ENCODE peak calls at places on chromosomes 3 and 15, in nine cellular contexts. B is nucleus accumbens, U is iPS DF 19.7, R is RPMI8226, Z is IMR-90, I is germinal center, C is posterior vena cava, M is cardiac fibroblast, Q is GM18507. W is an unnamed sample.

GRCh38 chr3:177465243-177465642 is 268.0 kb upstream of the TBL1XR1 start:
- DNase-seq in B (no peak), U (no peak), R (no peak), Z (no peak), I (no peak), C (peak), M (no peak), Q (no peak), W (no peak)

GRCh38 chr15:58426501-58426900 is 5.3 kb upstream of the LIPC start:
- DNase-seq in B (no peak), U (no peak), R (no peak), Z (no peak), I (no peak), C (no peak), M (no peak), Q (no peak), W (no peak)

GRCh38 chr3:42012935-42013651 is 51.2 kb upstream of the ULK4 start:
- DNase-seq in B (peak), U (no peak), R (peak), Z (peak), I (peak), C (peak), M (peak), Q (peak), W (no peak)

GRCh38 chr3:15159501-15160136 is 46.4 kb upstream of the CAPN7 start:
- DNase-seq in B (no peak), U (no peak), R (no peak), Z (no peak), I (no peak), C (no peak), M (peak), Q (no peak), W (no peak)

GRCh38 chr3:58660998-58661397 is 5.6 kb downstream of the FAM3D start:
- DNase-seq in B (no peak), U (no peak), R (no peak), Z (no peak), I (no peak), C (no peak), M (no peak), Q (no peak), W (no peak)

GRCh38 chr3:66397745-66398144 is 103.1 kb downstream of the LRIG1 start:
- DNase-seq in B (no peak), U (no peak), R (no peak), Z (peak), I (no peak), C (no peak), M (peak), Q (no peak), W (no peak)

GRCh38 chr3:188868803-188869202 is 303.0 kb upstream of the TPRG1 start:
- DNase-seq in B (no peak), U (no peak), R (no peak), Z (no peak), I (no peak), C (no peak), M (no peak), Q (no peak), W (no peak)

GRCh38 chr15:51051776-51052175 is 42.9 kb downstream of the TNFAIP8L3 start:
- DNase-seq in B (peak), U (no peak), R (no peak), Z (no peak), I (no peak), C (peak), M (peak), Q (no peak), W (no peak)

GRCh38 chr3:184553385-184553784 is 8.2 kb upstream of the EPHB3 start:
- DNase-seq in B (peak), U (no peak), R (no peak), Z (no peak), I (no peak), C (no peak), M (no peak), Q (no peak), W (no peak)

GRCh38 chr3:38001456-38002081 is 11.0 kb downstream of the VILL start:
- DNase-seq in B (no peak), U (no peak), R (peak), Z (no peak), I (no peak), C (peak), M (no peak), Q (no peak), W (no peak)

GRCh38 chr3:168977696-168978374 is 685.7 kb downstream of the MECOM start:
- DNase-seq in B (no peak), U (no peak), R (no peak), Z (peak), I (no peak), C (no peak), M (peak), Q (no peak), W (no peak)

GRCh38 chr3:38828681-38829080 is 12.7 kb upstream of the SCN10A start:
- DNase-seq in B (no peak), U (no peak), R (no peak), Z (no peak), I (no peak), C (no peak), M (no peak), Q (no peak), W (no peak)

GRCh38 chr3:153503873-153504272 is 341.8 kb downstream of the RAP2B start:
- DNase-seq in B (no peak), U (no peak), R (no peak), Z (no peak), I (no peak), C (no peak), M (no peak), Q (no peak), W (no peak)

W was measured in iPS DF 6.9.